ENCODE peak calls at places on chromosome 6, in ten cellular contexts. O is Right ventricle myocardium superior; U is GM13977; V is RPMI8226; R is HuH-7.5; C is NCI-H748 treated with DMSO at 0.1 percent for 48 hours; P is stimulated activated naive CD4-positive, alpha-beta T cell; L is AG09319; S is AML-193; B is BJ. N is an unnamed sample.

GRCh38 chr6:7726416-7727149 is 684 bp downstream of the BMP6 start:
- DNase-seq in P (no peak), B (no peak), C (peak), U (peak), S (no peak), O (no peak), V (peak), R (peak), L (no peak), N (no peak)

GRCh38 chr6:65091561-65091960 is 615.5 kb downstream of the EYS start:
- DNase-seq in S (no peak), R (no peak), C (no peak), U (no peak), V (no peak), O (no peak), L (no peak), P (no peak), B (no peak), N (no peak)

GRCh38 chr6:126268087-126268486 is 71.8 kb upstream of the CENPW start:
- DNase-seq in R (no peak), U (peak), P (no peak), V (no peak), B (no peak), S (no peak), C (no peak), L (no peak), O (no peak), N (no peak)

GRCh38 chr6:40276176-40276575 is 311.0 kb downstream of the LRFN2 start:
- DNase-seq in S (no peak), U (no peak), L (no peak), V (no peak), C (no peak), R (no peak), P (no peak), B (no peak), O (no peak), N (no peak)

GRCh38 chr6:52510213-52510562 is 66.7 kb downstream of the TRAM2 start:
- DNase-seq in L (no peak), C (no peak), S (no peak), R (no peak), O (no peak), V (no peak), U (no peak), P (no peak), B (no peak), N (no peak)

GRCh38 chr6:54428437-54428836 is 120.2 kb downstream of the TINAG start:
- DNase-seq in P (no peak), U (peak), L (no peak), R (no peak), C (no peak), B (no peak), V (no peak), O (no peak), S (no peak), N (no peak)

GRCh38 chr6:21873562-21873961 is 280.0 kb downstream of the SOX4 start:
- DNase-seq in L (peak), V (no peak), R (no peak), U (no peak), O (no peak), S (no peak), P (no peak), B (peak), C (no peak), N (no peak)

GRCh38 chr6:47086051-47086770 is 44.1 kb upstream of the ADGRF1 start:
- DNase-seq in U (no peak), S (no peak), R (no peak), O (no peak), B (no peak), P (no peak), C (no peak), L (no peak), V (no peak), N (no peak)

GRCh38 chr6:170230520-170231390 is 60.1 kb downstream of the DLL1 start:
- DNase-seq in B (no peak), L (no peak), P (no peak), O (peak), S (no peak), V (no peak), R (no peak), U (no peak), C (no peak), N (peak)

GRCh38 chr6:131854803-131855202 is 47.0 kb downstream of the ENPP1 start:
- DNase-seq in C (no peak), S (no peak), O (no peak), V (no peak), U (no peak), P (no peak), R (no peak), B (no peak), L (no peak), N (no peak)

GRCh38 chr6:108699290-108700041 is 138.7 kb downstream of the FOXO3 start:
- DNase-seq in V (no peak), R (no peak), U (no peak), B (no peak), S (no peak), O (peak), C (peak), P (no peak), L (no peak), N (peak)

GRCh38 chr6:154890874-154891273 is 104.2 kb upstream of the TIAM2 start:
- DNase-seq in B (no peak), R (no peak), O (no peak), S (no peak), U (no peak), L (no peak), C (no peak), P (no peak), V (no peak), N (no peak)

GRCh38 chr6:2715737-2716136 is 35.0 kb downstream of the MYLK4 start:
- DNase-seq in U (no peak), P (no peak), C (no peak), R (no peak), L (no peak), S (no peak), V (no peak), B (no peak), O (no peak), N (no peak)

GRCh38 chr6:37713529-37714119 is 15.9 kb upstream of the MDGA1 start:
- DNase-seq in R (no peak), B (peak), P (no peak), S (no peak), C (no peak), U (no peak), V (no peak), L (no peak), O (no peak), N (no peak)

GRCh38 chr6:89291256-89291819 is 23.8 kb downstream of the GABRR2 start:
- DNase-seq in P (no peak), L (no peak), O (no peak), C (no peak), R (no peak), B (no peak), V (no peak), S (no peak), U (no peak), N (no peak)

GRCh38 chr6:21729431-21729830 is 135.9 kb downstream of the SOX4 start:
- DNase-seq in R (no peak), C (no peak), S (no peak), V (no peak), U (no peak), B (no peak), P (no peak), L (no peak), O (no peak), N (no peak)

GRCh38 chr6:97009781-97010492 is 85.4 kb downstream of the KLHL32 start:
- DNase-seq in P (no peak), V (no peak), U (no peak), R (no peak), B (no peak), L (no peak), S (no peak), C (no peak), O (no peak), N (no peak)

GRCh38 chr6:39225543-39225942 is 3.7 kb downstream of the KCNK5 start:
- DNase-seq in C (no peak), O (no peak), R (no peak), S (peak), P (no peak), L (no peak), U (no peak), V (no peak), B (no peak), N (no peak)

GRCh38 chr6:128511518-128511917 is 8.9 kb downstream of the PTPRK start:
- DNase-seq in V (no peak), C (no peak), L (no peak), B (no peak), R (no peak), O (no peak), S (no peak), P (no peak), U (no peak), N (no peak)

GRCh38 chr6:129525055-129525454 is 184.9 kb downstream of the ARHGAP18 start:
- DNase-seq in S (no peak), O (no peak), U (no peak), R (no peak), C (no peak), P (no peak), B (no peak), L (no peak), V (no peak), N (no peak)

GRCh38 chr6:9398794-9399373 is 963.5 kb upstream of the SLC35B3 start:
- DNase-seq in P (no peak), U (no peak), S (no peak), L (no peak), V (no peak), B (no peak), R (no peak), C (no peak), O (peak), N (peak)

GRCh38 chr6:45643136-45643535 is 265.4 kb upstream of the SUPT3H start:
- DNase-seq in C (no peak), V (no peak), B (no peak), R (no peak), P (no peak), U (no peak), O (no peak), S (no peak), L (no peak), N (no peak)

GRCh38 chr6:25369450-25370086 is 90.4 kb downstream of the CARMIL1 start:
- DNase-seq in O (no peak), U (no peak), R (no peak), C (peak), L (no peak), P (peak), B (no peak), V (peak), S (no peak), N (peak)

GRCh38 chr6:12009904-12010634 is 2.0 kb upstream of the HIVEP1 start:
- DNase-seq in V (peak), O (no peak), U (peak), L (no peak), R (no peak), B (no peak), P (no peak), S (no peak), C (peak), N (no peak)

GRCh38 chr6:89298680-89299450 is 16.2 kb downstream of the GABRR2 start:
- DNase-seq in C (no peak), U (peak), S (no peak), L (no peak), O (no peak), P (peak), R (no peak), B (no peak), V (peak), N (no peak)

GRCh38 chr6:53461041-53461656 is 83.8 kb downstream of the GCLC start:
- DNase-seq in S (peak), B (no peak), V (no peak), U (peak), P (no peak), R (no peak), O (no peak), C (peak), L (no peak), N (no peak)

GRCh38 chr6:167933290-167933689 is 64.2 kb upstream of the KIF25 start:
- DNase-seq in C (no peak), S (no peak), P (no peak), L (no peak), R (no peak), V (no peak), B (no peak), O (no peak), U (no peak), N (no peak)

GRCh38 chr6:25788305-25788922 is 33.9 kb downstream of the SLC17A4 start:
- DNase-seq in L (peak), V (peak), C (peak), O (no peak), S (peak), P (no peak), U (peak), R (peak), B (peak), N (peak)

GRCh38 chr6:127481628-127482027 is 22.4 kb upstream of the KIAA0408 start:
- DNase-seq in P (no peak), V (no peak), C (no peak), L (no peak), U (no peak), R (no peak), S (no peak), O (no peak), B (no peak), N (no peak)

GRCh38 chr6:120681204-120681603 is 653.1 kb downstream of the TBC1D32 start:
- DNase-seq in V (no peak), S (no peak), P (no peak), C (no peak), R (no peak), O (no peak), B (no peak), L (no peak), U (no peak), N (no peak)

GRCh38 chr6:141259832-141260231 is 872.9 kb upstream of the GJE1 start:
- DNase-seq in U (no peak), V (no peak), P (no peak), R (no peak), C (no peak), S (no peak), B (no peak), L (no peak), O (no peak), N (no peak)

GRCh38 chr6:101226677-101227135 is 166.8 kb upstream of the GRIK2 start:
- DNase-seq in S (no peak), P (no peak), L (no peak), B (peak), O (no peak), C (no peak), U (peak), V (peak), R (no peak), N (no peak)

GRCh38 chr6:119676230-119676629 is 326.7 kb upstream of the MAN1A1 start:
- DNase-seq in R (no peak), P (no peak), O (no peak), U (no peak), B (no peak), V (no peak), S (no peak), C (no peak), L (no peak), N (no peak)

GRCh38 chr6:3343089-3343901 is 84.5 kb downstream of the PSMG4 start:
- DNase-seq in R (no peak), V (no peak), S (no peak), L (no peak), P (no peak), B (no peak), U (no peak), O (no peak), C (no peak), N (no peak)

GRCh38 chr6:100194535-100194934 is 200.5 kb upstream of the MCHR2 start:
- DNase-seq in U (peak), L (peak), V (no peak), R (no peak), C (no peak), P (no peak), B (no peak), S (no peak), O (no peak), N (no peak)

GRCh38 chr6:45681860-45682488 is 304.2 kb upstream of the SUPT3H start:
- DNase-seq in L (peak), B (no peak), V (peak), U (peak), P (peak), R (no peak), O (no peak), S (no peak), C (no peak), N (no peak)

GRCh38 chr6:30508890-30509736 is 19.8 kb downstream of the HLA-E start:
- DNase-seq in L (no peak), R (no peak), P (peak), C (no peak), U (no peak), B (no peak), V (peak), S (peak), O (no peak), N (no peak)

GRCh38 chr6:22231616-22232015 is 65.2 kb downstream of the PRL start:
- DNase-seq in O (no peak), P (no peak), V (no peak), B (no peak), U (no peak), R (no peak), S (no peak), C (no peak), L (no peak), N (no peak)

GRCh38 chr6:29759457-29759856 is 36.2 kb downstream of the HLA-F start:
- DNase-seq in R (no peak), B (no peak), O (no peak), V (peak), C (peak), P (no peak), U (no peak), L (no peak), S (no peak), N (no peak)